ENCODE peak calls at places on chromosomes 5 and 9, in nine cellular contexts. A is OCI-LY7, U is hepatocyte, D is HCT116, W is GM23248, T is Karpas-422, K is SK-N-SH, Y is GM23338, H is PC-9. X is an unnamed sample.

GRCh38 chr5:73996181-73996770 is 370.3 kb downstream of the ARHGEF28 start:
- DNase-seq in A (no peak), U (no peak), D (no peak), W (no peak), T (no peak), K (no peak), Y (no peak), H (no peak), X (no peak)

GRCh38 chr5:60700347-60700815 is 415 bp upstream of the DEPDC1B start:
- DNase-seq in A (no peak), U (no peak), D (no peak), W (no peak), T (peak; percentile 67), K (peak; percentile 36), Y (no peak), H (no peak), X (no peak)

GRCh38 chr5:151086192-151086869 is 5.5 kb upstream of the TNIP1 start:
- DNase-seq in A (peak; percentile 14), U (no peak), D (no peak), W (no peak), T (no peak), K (no peak), Y (no peak), H (no peak), X (no peak)

GRCh38 chr5:141420855-141421488 is at the start of gene PCDHGA11:
- DNase-seq in A (peak; percentile 76), U (peak; percentile 52), D (peak; percentile 4), W (peak; percentile 88), T (no peak), K (no peak), Y (peak; percentile 90), H (peak; percentile 60), X (no peak)

GRCh38 chr5:64635056-64635686 is 55.1 kb upstream of the SHISAL2B start:
- DNase-seq in A (peak; percentile 47), U (peak; percentile 34), D (peak; percentile 16), W (peak; percentile 31), T (peak; percentile 75), K (peak; percentile 8), Y (peak; percentile 54), H (no peak), X (peak; percentile 54)

GRCh38 chr5:33241826-33242225 is 198.9 kb upstream of the TARS1 start:
- DNase-seq in A (peak; percentile 47), U (no peak), D (no peak), W (no peak), T (no peak), K (no peak), Y (no peak), H (no peak), X (no peak)

GRCh38 chr5:172168311-172168710 is 19.7 kb downstream of the STK10 start:
- DNase-seq in A (no peak), U (no peak), D (no peak), W (no peak), T (no peak), K (no peak), Y (no peak), H (no peak), X (no peak)

GRCh38 chr5:41519801-41520200 is 9.4 kb upstream of the PLCXD3 start:
- DNase-seq in A (no peak), U (peak; percentile 21), D (no peak), W (peak; percentile 24), T (no peak), K (no peak), Y (peak; percentile 12), H (no peak), X (peak; percentile 69)

GRCh38 chr5:172757394-172758010 is 13.5 kb downstream of the DUSP1 start:
- DNase-seq in A (no peak), U (no peak), D (no peak), W (no peak), T (no peak), K (no peak), Y (peak; percentile 21), H (no peak), X (no peak)

GRCh38 chr9:112361602-112362001 is 18.3 kb upstream of the HSDL2 start:
- DNase-seq in A (peak; percentile 68), U (peak; percentile 69), D (peak; percentile 33), W (peak; percentile 53), T (peak; percentile 83), K (peak; percentile 18), Y (peak; percentile 76), H (no peak), X (peak; percentile 65)

GRCh38 chr9:27107241-27107640 is 1.8 kb upstream of the TEK start:
- DNase-seq in A (no peak), U (no peak), D (no peak), W (no peak), T (no peak), K (no peak), Y (no peak), H (no peak), X (no peak)

GRCh38 chr9:78669591-78669990 is 372.7 kb downstream of the PSAT1 start:
- DNase-seq in A (no peak), U (no peak), D (no peak), W (no peak), T (no peak), K (no peak), Y (no peak), H (no peak), X (no peak)

GRCh38 chr5:19406576-19407365 is 581.2 kb downstream of the CDH18 start:
- DNase-seq in A (no peak), U (no peak), D (no peak), W (no peak), T (no peak), K (no peak), Y (no peak), H (no peak), X (no peak)

GRCh38 chr5:90642706-90643229 is 84.2 kb downstream of the ADGRV1 start:
- DNase-seq in A (no peak), U (no peak), D (no peak), W (no peak), T (no peak), K (no peak), Y (no peak), H (no peak), X (no peak)

GRCh38 chr5:90562331-90562730 is 3.7 kb downstream of the ADGRV1 start:
- DNase-seq in A (no peak), U (no peak), D (no peak), W (no peak), T (no peak), K (no peak), Y (peak; percentile 18), H (no peak), X (no peak)

GRCh38 chr5:178424141-178424855 is 165.9 kb downstream of the COL23A1 start:
- DNase-seq in A (no peak), U (no peak), D (no peak), W (no peak), T (peak; percentile 34), K (peak; percentile 57), Y (no peak), H (no peak), X (no peak)

GRCh38 chr5:9297171-9297570 is 248.7 kb downstream of the SEMA5A start:
- DNase-seq in A (no peak), U (no peak), D (no peak), W (no peak), T (no peak), K (no peak), Y (no peak), H (no peak), X (no peak)
- H3K9me2 ChIP-seq in A (no peaks in the 10 kb centered on the region), U (no peaks in the 10 kb centered on the region), D (no peaks in the 10 kb centered on the region), W (no peaks in the 10 kb centered on the region), T (no peaks in the 10 kb centered on the region), K (no peaks in the 10 kb centered on the region), Y (no peaks in the 10 kb centered on the region), H (peaks cover 6% of the 10 kb centered on the region), X (no peaks in the 10 kb centered on the region)

DNA sequence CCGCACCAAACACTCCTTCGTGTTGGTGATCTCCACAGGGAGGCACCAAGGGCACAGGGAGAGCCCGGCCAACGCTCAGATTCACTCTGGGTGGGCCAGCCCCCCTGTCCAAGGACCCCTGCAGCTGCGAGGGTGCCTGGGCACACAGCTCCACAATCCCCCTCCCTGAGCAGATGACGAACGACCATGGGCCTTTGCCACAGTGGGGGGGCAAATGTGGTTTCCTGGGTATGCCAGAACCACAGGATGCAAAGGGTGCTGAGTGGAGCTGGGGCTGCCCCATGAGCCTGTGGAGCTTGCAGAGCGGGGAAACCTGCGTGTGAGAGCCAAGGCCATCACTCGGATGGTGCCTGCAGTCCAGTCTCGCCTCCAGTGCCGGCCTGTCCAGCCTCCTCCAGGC is 31.0 kb downstream of the LPCAT1 start:
- DNase-seq in A (no peak), U (no peak), D (no peak), W (no peak), T (no peak), K (no peak), Y (no peak), H (no peak), X (no peak)
- H3K36me3 ChIP-seq in A (peaks cover 89% of the 10 kb centered on the region), U (no peaks in the 10 kb centered on the region), D (peaks cover 27% of the 10 kb centered on the region), W (peaks cover 7% of the 10 kb centered on the region), T (peaks cover 17% of the 10 kb centered on the region), K (peaks cover 47% of the 10 kb centered on the region), Y (peaks cover 32% of the 10 kb centered on the region), H (no peaks in the 10 kb centered on the region), X (peaks cover 69% of the 10 kb centered on the region)

GRCh38 chr5:1056611-1057484 is 48.2 kb downstream of the NKD2 start:
- DNase-seq in A (no peak), U (no peak), D (no peak), W (no peak), T (no peak), K (peak; percentile 23), Y (no peak), H (no peak), X (no peak)

GRCh38 chr5:1053391-1054017 is 44.9 kb downstream of the NKD2 start:
- DNase-seq in A (no peak), U (no peak), D (no peak), W (no peak), T (no peak), K (peak; percentile 19), Y (peak; percentile 0), H (no peak), X (no peak)

GRCh38 chr5:1055896-1056610 is 47.5 kb downstream of the NKD2 start:
- DNase-seq in A (no peak), U (no peak), D (no peak), W (no peak), T (no peak), K (peak; percentile 34), Y (no peak), H (no peak), X (no peak)

GRCh38 chr5:1054018-1054798 is 45.6 kb downstream of the NKD2 start:
- DNase-seq in A (no peak), U (no peak), D (no peak), W (no peak), T (no peak), K (peak; percentile 27), Y (peak; percentile 8), H (no peak), X (no peak)

GRCh38 chr5:1054799-1055775 is 46.5 kb downstream of the NKD2 start:
- DNase-seq in A (no peak), U (no peak), D (no peak), W (no peak), T (no peak), K (peak; percentile 32), Y (peak; percentile 1), H (no peak), X (no peak)
- H3K9me2 ChIP-seq in A (no peaks in the 10 kb centered on the region), U (no peaks in the 10 kb centered on the region), D (no peaks in the 10 kb centered on the region), W (no peaks in the 10 kb centered on the region), T (no peaks in the 10 kb centered on the region), K (no peaks in the 10 kb centered on the region), Y (no peaks in the 10 kb centered on the region), H (no peaks in the 10 kb centered on the region), X (no peaks in the 10 kb centered on the region)

DNA sequence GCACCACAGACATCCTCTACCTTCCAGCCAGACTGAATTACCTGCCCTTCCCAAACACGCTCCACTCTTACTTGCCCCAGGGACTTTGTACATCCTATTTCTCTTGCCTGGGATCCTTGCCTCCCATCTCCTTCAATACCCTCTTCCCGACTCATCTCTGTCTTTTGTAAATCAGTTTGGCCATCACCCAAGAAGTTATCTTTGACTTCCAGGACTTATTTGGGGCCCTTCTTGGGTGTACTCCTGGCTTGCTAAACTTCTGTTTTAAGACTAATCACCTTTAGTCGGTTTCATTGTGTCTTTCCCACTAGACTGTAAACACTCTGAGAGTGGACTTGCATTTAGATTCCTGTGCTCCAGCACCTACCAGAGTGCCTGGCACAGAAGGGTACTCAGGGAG is 545.6 kb downstream of the ACTL7B start:
- DNase-seq in A (no peak), U (no peak), D (no peak), W (no peak), T (no peak), K (no peak), Y (no peak), H (no peak), X (no peak)
- H3K36me3 ChIP-seq in A (no peaks in the 10 kb centered on the region), U (no peaks in the 10 kb centered on the region), D (no peaks in the 10 kb centered on the region), W (no peaks in the 10 kb centered on the region), T (no peaks in the 10 kb centered on the region), K (no peaks in the 10 kb centered on the region), Y (no peaks in the 10 kb centered on the region), H (no peaks in the 10 kb centered on the region), X (no peaks in the 10 kb centered on the region)